ENCODE peak calls at places on chromosomes 13 and 19, in ten cellular contexts. One of them, this sample, is unnamed.

GRCh38 chr19:45147835-45148676 is 12.7 kb downstream of the NKPD1 start:
- DNase-seq in GM18507: no peak
- DNase-seq in mucosa of gallbladder: no peak
- DNase-seq in AG20443: no peak
- DNase-seq in foreskin fibroblast: no peak
- DNase-seq in fibroblast of gingiva: no peak
- DNase-seq in KG1: no peak
- DNase-seq in stimulated activated naive CD8-positive, alpha-beta T cell treated with anti-CD3 and anti-CD28 coated beads, Interleukin-15, amount 100 ng/mL, for 72 hours: no peak
- DNase-seq in fibroblast of the conjunctiva: no peak
- DNase-seq in anterior cingulate cortex: no peak
- DNase-seq in this sample: no peak

GRCh38 chr19:49641688-49642487 is at the start of gene SCAF1:
- DNase-seq in GM18507: peak
- DNase-seq in fibroblast of the conjunctiva: peak
- DNase-seq in fibroblast of gingiva: peak
- DNase-seq in KG1: peak
- DNase-seq in anterior cingulate cortex: peak
- DNase-seq in stimulated activated naive CD8-positive, alpha-beta T cell treated with anti-CD3 and anti-CD28 coated beads, Interleukin-15, amount 100 ng/mL, for 72 hours: peak
- DNase-seq in foreskin fibroblast: peak
- DNase-seq in mucosa of gallbladder: peak
- DNase-seq in AG20443: peak
- DNase-seq in this sample: peak

GRCh38 chr19:3359850-3360493 is 6.4 kb upstream of the NFIC start:
- DNase-seq in mucosa of gallbladder: no peak
- DNase-seq in KG1: no peak
- DNase-seq in GM18507: no peak
- DNase-seq in anterior cingulate cortex: no peak
- DNase-seq in fibroblast of gingiva: no peak
- DNase-seq in AG20443: peak
- DNase-seq in foreskin fibroblast: peak
- DNase-seq in stimulated activated naive CD8-positive, alpha-beta T cell treated with anti-CD3 and anti-CD28 coated beads, Interleukin-15, amount 100 ng/mL, for 72 hours: peak
- DNase-seq in fibroblast of the conjunctiva: no peak
- DNase-seq in this sample: no peak

GRCh38 chr13:92716749-92717148 is 509.9 kb upstream of the GPC6 start:
- DNase-seq in mucosa of gallbladder: no peak
- DNase-seq in stimulated activated naive CD8-positive, alpha-beta T cell treated with anti-CD3 and anti-CD28 coated beads, Interleukin-15, amount 100 ng/mL, for 72 hours: no peak
- DNase-seq in foreskin fibroblast: peak
- DNase-seq in fibroblast of gingiva: peak
- DNase-seq in KG1: no peak
- DNase-seq in GM18507: no peak
- DNase-seq in anterior cingulate cortex: no peak
- DNase-seq in AG20443: peak
- DNase-seq in fibroblast of the conjunctiva: peak
- DNase-seq in this sample: no peak

GRCh38 chr19:19447536-19448237 is 42.2 kb downstream of the GATAD2A start:
- DNase-seq in fibroblast of the conjunctiva: no peak
- DNase-seq in mucosa of gallbladder: no peak
- DNase-seq in AG20443: peak
- DNase-seq in fibroblast of gingiva: peak
- DNase-seq in GM18507: no peak
- DNase-seq in stimulated activated naive CD8-positive, alpha-beta T cell treated with anti-CD3 and anti-CD28 coated beads, Interleukin-15, amount 100 ng/mL, for 72 hours: peak
- DNase-seq in anterior cingulate cortex: no peak
- DNase-seq in KG1: no peak
- DNase-seq in foreskin fibroblast: peak
- DNase-seq in this sample: no peak

GRCh38 chr19:32652893-32653625 is 21.9 kb downstream of the ANKRD27 start:
- DNase-seq in foreskin fibroblast: peak
- DNase-seq in anterior cingulate cortex: peak
- DNase-seq in AG20443: peak
- DNase-seq in stimulated activated naive CD8-positive, alpha-beta T cell treated with anti-CD3 and anti-CD28 coated beads, Interleukin-15, amount 100 ng/mL, for 72 hours: no peak
- DNase-seq in fibroblast of gingiva: no peak
- DNase-seq in fibroblast of the conjunctiva: no peak
- DNase-seq in KG1: no peak
- DNase-seq in mucosa of gallbladder: peak
- DNase-seq in GM18507: no peak
- DNase-seq in this sample: no peak

GRCh38 chr13:95115525-95115924 is 185.7 kb downstream of the ABCC4 start:
- DNase-seq in anterior cingulate cortex: no peak
- DNase-seq in mucosa of gallbladder: peak
- DNase-seq in AG20443: no peak
- DNase-seq in fibroblast of the conjunctiva: no peak
- DNase-seq in foreskin fibroblast: no peak
- DNase-seq in GM18507: no peak
- DNase-seq in fibroblast of gingiva: no peak
- DNase-seq in stimulated activated naive CD8-positive, alpha-beta T cell treated with anti-CD3 and anti-CD28 coated beads, Interleukin-15, amount 100 ng/mL, for 72 hours: no peak
- DNase-seq in KG1: no peak
- DNase-seq in this sample: no peak

GRCh38 chr13:103349664-103350063 is 283.4 kb upstream of the SLC10A2 start:
- DNase-seq in GM18507: no peak
- DNase-seq in mucosa of gallbladder: no peak
- DNase-seq in fibroblast of the conjunctiva: no peak
- DNase-seq in stimulated activated naive CD8-positive, alpha-beta T cell treated with anti-CD3 and anti-CD28 coated beads, Interleukin-15, amount 100 ng/mL, for 72 hours: no peak
- DNase-seq in AG20443: no peak
- DNase-seq in KG1: no peak
- DNase-seq in anterior cingulate cortex: no peak
- DNase-seq in foreskin fibroblast: no peak
- DNase-seq in fibroblast of gingiva: no peak
- DNase-seq in this sample: no peak

GRCh38 chr13:112616586-112617381 is 28.8 kb upstream of the TUBGCP3 start:
- DNase-seq in GM18507: peak
- DNase-seq in foreskin fibroblast: peak
- DNase-seq in mucosa of gallbladder: no peak
- DNase-seq in stimulated activated naive CD8-positive, alpha-beta T cell treated with anti-CD3 and anti-CD28 coated beads, Interleukin-15, amount 100 ng/mL, for 72 hours: no peak
- DNase-seq in fibroblast of the conjunctiva: peak
- DNase-seq in anterior cingulate cortex: no peak
- DNase-seq in KG1: no peak
- DNase-seq in fibroblast of gingiva: peak
- DNase-seq in AG20443: peak
- DNase-seq in this sample: no peak

GRCh38 chr19:6103217-6103644 is 7.1 kb downstream of the RFX2 start:
- DNase-seq in GM18507: no peak
- DNase-seq in mucosa of gallbladder: peak
- DNase-seq in fibroblast of the conjunctiva: peak
- DNase-seq in stimulated activated naive CD8-positive, alpha-beta T cell treated with anti-CD3 and anti-CD28 coated beads, Interleukin-15, amount 100 ng/mL, for 72 hours: no peak
- DNase-seq in KG1: no peak
- DNase-seq in anterior cingulate cortex: peak
- DNase-seq in fibroblast of gingiva: peak
- DNase-seq in foreskin fibroblast: peak
- DNase-seq in AG20443: peak
- DNase-seq in this sample: no peak

GRCh38 chr13:80054806-80055205 is 286.1 kb downstream of the SPRY2 start:
- DNase-seq in mucosa of gallbladder: no peak
- DNase-seq in stimulated activated naive CD8-positive, alpha-beta T cell treated with anti-CD3 and anti-CD28 coated beads, Interleukin-15, amount 100 ng/mL, for 72 hours: no peak
- DNase-seq in anterior cingulate cortex: no peak
- DNase-seq in AG20443: peak
- DNase-seq in foreskin fibroblast: peak
- DNase-seq in GM18507: no peak
- DNase-seq in KG1: no peak
- DNase-seq in fibroblast of gingiva: no peak
- DNase-seq in fibroblast of the conjunctiva: no peak
- DNase-seq in this sample: no peak

GRCh38 chr19:44925114-44925891 is 10.9 kb downstream of the APOC1 start:
- DNase-seq in anterior cingulate cortex: peak
- DNase-seq in fibroblast of the conjunctiva: peak
- DNase-seq in mucosa of gallbladder: peak
- DNase-seq in AG20443: peak
- DNase-seq in fibroblast of gingiva: peak
- DNase-seq in GM18507: no peak
- DNase-seq in stimulated activated naive CD8-positive, alpha-beta T cell treated with anti-CD3 and anti-CD28 coated beads, Interleukin-15, amount 100 ng/mL, for 72 hours: no peak
- DNase-seq in KG1: peak
- DNase-seq in foreskin fibroblast: peak
- DNase-seq in this sample: no peak

GRCh38 chr19:10104665-10105221 is 1.4 kb upstream of the PPAN start:
- DNase-seq in mucosa of gallbladder: peak
- DNase-seq in AG20443: no peak
- DNase-seq in anterior cingulate cortex: no peak
- DNase-seq in KG1: peak
- DNase-seq in fibroblast of the conjunctiva: no peak
- DNase-seq in stimulated activated naive CD8-positive, alpha-beta T cell treated with anti-CD3 and anti-CD28 coated beads, Interleukin-15, amount 100 ng/mL, for 72 hours: peak
- DNase-seq in foreskin fibroblast: no peak
- DNase-seq in GM18507: no peak
- DNase-seq in fibroblast of gingiva: no peak
- DNase-seq in this sample: peak

GRCh38 chr13:32370805-32371204 is 55.5 kb downstream of the BRCA2 start:
- DNase-seq in KG1: no peak
- DNase-seq in fibroblast of gingiva: no peak
- DNase-seq in fibroblast of the conjunctiva: no peak
- DNase-seq in mucosa of gallbladder: no peak
- DNase-seq in stimulated activated naive CD8-positive, alpha-beta T cell treated with anti-CD3 and anti-CD28 coated beads, Interleukin-15, amount 100 ng/mL, for 72 hours: no peak
- DNase-seq in anterior cingulate cortex: no peak
- DNase-seq in GM18507: no peak
- DNase-seq in AG20443: no peak
- DNase-seq in foreskin fibroblast: peak
- DNase-seq in this sample: no peak